ENCODE peak calls at places on chromosomes 11 and 22, in seven cellular contexts. H is Peyer's patch, Q is fibroblast of pulmonary artery, B is G401, Z is cerebellum, O is dorsolateral prefrontal cortex, M is occipital lobe. S is an unnamed sample.

GRCh38 chr22:33049125-33049729 is 9.0 kb downstream of the SYN3 start:
- DNase-seq in O (peak), H (peak), Z (peak), Q (peak), B (peak), M (peak), S (peak)

GRCh38 chr11:28838741-28839140 is 730.6 kb downstream of the METTL15 start:
- DNase-seq in Q (peak), Z (no peak), H (no peak), O (no peak), B (no peak), M (no peak), S (no peak)

GRCh38 chr11:1336836-1337646 is 27.6 kb upstream of the TOLLIP start:
- DNase-seq in M (no peak), B (no peak), H (no peak), O (no peak), Q (no peak), Z (no peak), S (no peak)

GRCh38 chr22:46500201-46500600 is 37.2 kb downstream of the CELSR1 start:
- DNase-seq in Z (no peak), B (no peak), O (no peak), Q (no peak), H (no peak), M (no peak), S (no peak)

GRCh38 chr11:117300301-117300700 is 9.2 kb downstream of the BACE1-AS start:
- DNase-seq in H (no peak), O (no peak), M (no peak), Q (peak), Z (no peak), B (peak), S (peak)

GRCh38 chr22:20615533-20616450 is 108.4 kb downstream of the MED15 start:
- DNase-seq in B (no peak), M (no peak), Z (no peak), H (no peak), Q (no peak), O (no peak), S (no peak)

GRCh38 chr11:23543651-23544216 is 683.5 kb upstream of the CCDC179 start:
- DNase-seq in B (no peak), H (no peak), Z (no peak), M (no peak), O (no peak), Q (no peak), S (no peak)

GRCh38 chr11:2760196-2760871 is 60.5 kb upstream of the KCNQ1OT1 start:
- DNase-seq in B (no peak), H (peak), M (no peak), Z (no peak), O (no peak), Q (no peak), S (no peak)

GRCh38 chr11:10158461-10158860 is 135.6 kb downstream of the SBF2 start:
- DNase-seq in B (no peak), Z (no peak), H (no peak), Q (no peak), O (no peak), M (no peak), S (no peak)

GRCh38 chr11:112942966-112943643 is 18.1 kb upstream of the NCAM1 start:
- DNase-seq in Q (no peak), M (no peak), O (no peak), H (no peak), Z (no peak), B (no peak), S (no peak)

GRCh38 chr11:76657139-76657823 is 13.3 kb downstream of the LRRC32 start:
- DNase-seq in B (no peak), O (no peak), H (no peak), Q (no peak), M (no peak), Z (no peak), S (no peak)

GRCh38 chr11:6548641-6549040 is 51.6 kb downstream of the DNHD1 start:
- DNase-seq in H (no peak), M (no peak), O (no peak), Z (no peak), B (no peak), Q (no peak), S (no peak)

GRCh38 chr22:21449531-21450319 is 17.5 kb upstream of the TMEM191C start:
- DNase-seq in Q (no peak), M (no peak), Z (no peak), O (peak), H (no peak), B (no peak), S (no peak)

S was measured in cerebellar cortex.